ENCODE peak calls at places on chromosomes 5 and 9, in nine cellular contexts. One of them, this sample, is unnamed.

GRCh38 chr5:156534906-156535305 is 207.9 kb downstream of the SGCD start:
- DNase-seq in GM13977: no peak
- DNase-seq in GM19239: no peak
- DNase-seq in amniotic epithelial cell: no peak
- DNase-seq in posterior cingulate gyrus: no peak
- DNase-seq in NCI-H1694: no peak
- DNase-seq in iris pigment epithelial cell: no peak
- DNase-seq in stimulated activated CD4-positive, alpha-beta T cell treated with anti-CD3 and anti-CD28 coated beads, Interleukin-1b, Interleukin-23, amount 100 ng/mL, for 1 hour: no peak
- DNase-seq in NCI-H1105 treated with DMSO at 0.1 percent for 48 hours: no peak
- DNase-seq in this sample: no peak

GRCh38 chr5:109455598-109456096 is 45.9 kb upstream of the PJA2 start:
- DNase-seq in NCI-H1694: no peak
- DNase-seq in GM19239: no peak
- DNase-seq in stimulated activated CD4-positive, alpha-beta T cell treated with anti-CD3 and anti-CD28 coated beads, Interleukin-1b, Interleukin-23, amount 100 ng/mL, for 1 hour: no peak
- DNase-seq in GM13977: peak
- DNase-seq in amniotic epithelial cell: peak
- DNase-seq in iris pigment epithelial cell: peak
- DNase-seq in posterior cingulate gyrus: no peak
- DNase-seq in NCI-H1105 treated with DMSO at 0.1 percent for 48 hours: no peak
- DNase-seq in this sample: no peak

GRCh38 chr5:132760043-132760420 is 12.8 kb downstream of the CCNI2 start:
- DNase-seq in GM13977: no peak
- DNase-seq in NCI-H1694: no peak
- DNase-seq in posterior cingulate gyrus: no peak
- DNase-seq in GM19239: no peak
- DNase-seq in NCI-H1105 treated with DMSO at 0.1 percent for 48 hours: no peak
- DNase-seq in iris pigment epithelial cell: no peak
- DNase-seq in stimulated activated CD4-positive, alpha-beta T cell treated with anti-CD3 and anti-CD28 coated beads, Interleukin-1b, Interleukin-23, amount 100 ng/mL, for 1 hour: no peak
- DNase-seq in amniotic epithelial cell: no peak
- DNase-seq in this sample: no peak

GRCh38 chr9:70406446-70406862 is 8.0 kb downstream of the KLF9 start:
- DNase-seq in GM19239: peak
- DNase-seq in amniotic epithelial cell: peak
- DNase-seq in GM13977: peak
- DNase-seq in stimulated activated CD4-positive, alpha-beta T cell treated with anti-CD3 and anti-CD28 coated beads, Interleukin-1b, Interleukin-23, amount 100 ng/mL, for 1 hour: no peak
- DNase-seq in iris pigment epithelial cell: peak
- DNase-seq in NCI-H1694: no peak
- DNase-seq in posterior cingulate gyrus: no peak
- DNase-seq in NCI-H1105 treated with DMSO at 0.1 percent for 48 hours: no peak
- DNase-seq in this sample: no peak

GRCh38 chr9:90770927-90771326 is 30.7 kb upstream of the SYK start:
- DNase-seq in NCI-H1694: no peak
- DNase-seq in iris pigment epithelial cell: no peak
- DNase-seq in NCI-H1105 treated with DMSO at 0.1 percent for 48 hours: no peak
- DNase-seq in GM13977: no peak
- DNase-seq in stimulated activated CD4-positive, alpha-beta T cell treated with anti-CD3 and anti-CD28 coated beads, Interleukin-1b, Interleukin-23, amount 100 ng/mL, for 1 hour: no peak
- DNase-seq in GM19239: no peak
- DNase-seq in amniotic epithelial cell: no peak
- DNase-seq in posterior cingulate gyrus: no peak
- DNase-seq in this sample: no peak

GRCh38 chr5:5481206-5481605 is 58.7 kb downstream of the ICE1 start:
- DNase-seq in NCI-H1105 treated with DMSO at 0.1 percent for 48 hours: no peak
- DNase-seq in NCI-H1694: no peak
- DNase-seq in posterior cingulate gyrus: no peak
- DNase-seq in iris pigment epithelial cell: no peak
- DNase-seq in amniotic epithelial cell: no peak
- DNase-seq in GM19239: no peak
- DNase-seq in stimulated activated CD4-positive, alpha-beta T cell treated with anti-CD3 and anti-CD28 coated beads, Interleukin-1b, Interleukin-23, amount 100 ng/mL, for 1 hour: no peak
- DNase-seq in GM13977: no peak
- DNase-seq in this sample: no peak

GRCh38 chr5:90759119-90759518 is 200.5 kb downstream of the ADGRV1 start:
- DNase-seq in NCI-H1694: no peak
- DNase-seq in NCI-H1105 treated with DMSO at 0.1 percent for 48 hours: no peak
- DNase-seq in GM19239: no peak
- DNase-seq in stimulated activated CD4-positive, alpha-beta T cell treated with anti-CD3 and anti-CD28 coated beads, Interleukin-1b, Interleukin-23, amount 100 ng/mL, for 1 hour: no peak
- DNase-seq in amniotic epithelial cell: no peak
- DNase-seq in posterior cingulate gyrus: no peak
- DNase-seq in iris pigment epithelial cell: no peak
- DNase-seq in GM13977: no peak
- DNase-seq in this sample: no peak

GRCh38 chr5:51908215-51908614 is 525.0 kb downstream of the ISL1 start:
- DNase-seq in iris pigment epithelial cell: no peak
- DNase-seq in amniotic epithelial cell: no peak
- DNase-seq in GM13977: no peak
- DNase-seq in posterior cingulate gyrus: no peak
- DNase-seq in NCI-H1694: no peak
- DNase-seq in GM19239: no peak
- DNase-seq in stimulated activated CD4-positive, alpha-beta T cell treated with anti-CD3 and anti-CD28 coated beads, Interleukin-1b, Interleukin-23, amount 100 ng/mL, for 1 hour: no peak
- DNase-seq in NCI-H1105 treated with DMSO at 0.1 percent for 48 hours: no peak
- DNase-seq in this sample: no peak

GRCh38 chr9:91039835-91040140 is 238.2 kb downstream of the SYK start:
- DNase-seq in posterior cingulate gyrus: no peak
- DNase-seq in GM13977: no peak
- DNase-seq in NCI-H1105 treated with DMSO at 0.1 percent for 48 hours: no peak
- DNase-seq in NCI-H1694: no peak
- DNase-seq in stimulated activated CD4-positive, alpha-beta T cell treated with anti-CD3 and anti-CD28 coated beads, Interleukin-1b, Interleukin-23, amount 100 ng/mL, for 1 hour: no peak
- DNase-seq in iris pigment epithelial cell: no peak
- DNase-seq in GM19239: no peak
- DNase-seq in amniotic epithelial cell: no peak
- DNase-seq in this sample: no peak

GRCh38 chr9:100324594-100325200 is 28.0 kb downstream of the TEX10 start:
- DNase-seq in posterior cingulate gyrus: no peak
- DNase-seq in NCI-H1105 treated with DMSO at 0.1 percent for 48 hours: peak
- DNase-seq in iris pigment epithelial cell: peak
- DNase-seq in GM19239: no peak
- DNase-seq in GM13977: no peak
- DNase-seq in amniotic epithelial cell: peak
- DNase-seq in stimulated activated CD4-positive, alpha-beta T cell treated with anti-CD3 and anti-CD28 coated beads, Interleukin-1b, Interleukin-23, amount 100 ng/mL, for 1 hour: no peak
- DNase-seq in NCI-H1694: no peak
- DNase-seq in this sample: no peak

GRCh38 chr5:169814045-169814444 is 166.2 kb downstream of the INSYN2B start:
- DNase-seq in GM19239: no peak
- DNase-seq in posterior cingulate gyrus: no peak
- DNase-seq in amniotic epithelial cell: peak
- DNase-seq in NCI-H1694: no peak
- DNase-seq in iris pigment epithelial cell: no peak
- DNase-seq in GM13977: no peak
- DNase-seq in stimulated activated CD4-positive, alpha-beta T cell treated with anti-CD3 and anti-CD28 coated beads, Interleukin-1b, Interleukin-23, amount 100 ng/mL, for 1 hour: no peak
- DNase-seq in NCI-H1105 treated with DMSO at 0.1 percent for 48 hours: no peak
- DNase-seq in this sample: no peak

GRCh38 chr5:77882670-77883257 is 106.6 kb upstream of the TBCA start:
- DNase-seq in GM19239: no peak
- DNase-seq in NCI-H1105 treated with DMSO at 0.1 percent for 48 hours: no peak
- DNase-seq in amniotic epithelial cell: peak
- DNase-seq in NCI-H1694: no peak
- DNase-seq in posterior cingulate gyrus: no peak
- DNase-seq in iris pigment epithelial cell: peak
- DNase-seq in GM13977: no peak
- DNase-seq in stimulated activated CD4-positive, alpha-beta T cell treated with anti-CD3 and anti-CD28 coated beads, Interleukin-1b, Interleukin-23, amount 100 ng/mL, for 1 hour: no peak
- DNase-seq in this sample: no peak

GRCh38 chr5:20556364-20556763 is 568.4 kb upstream of the CDH18 start:
- DNase-seq in GM19239: no peak
- DNase-seq in iris pigment epithelial cell: peak
- DNase-seq in amniotic epithelial cell: peak
- DNase-seq in NCI-H1105 treated with DMSO at 0.1 percent for 48 hours: no peak
- DNase-seq in stimulated activated CD4-positive, alpha-beta T cell treated with anti-CD3 and anti-CD28 coated beads, Interleukin-1b, Interleukin-23, amount 100 ng/mL, for 1 hour: no peak
- DNase-seq in NCI-H1694: no peak
- DNase-seq in posterior cingulate gyrus: no peak
- DNase-seq in GM13977: no peak
- DNase-seq in this sample: no peak

GRCh38 chr5:52784741-52785140 is 3.0 kb upstream of the ITGA1 start:
- DNase-seq in stimulated activated CD4-positive, alpha-beta T cell treated with anti-CD3 and anti-CD28 coated beads, Interleukin-1b, Interleukin-23, amount 100 ng/mL, for 1 hour: no peak
- DNase-seq in GM19239: no peak
- DNase-seq in iris pigment epithelial cell: peak
- DNase-seq in NCI-H1105 treated with DMSO at 0.1 percent for 48 hours: no peak
- DNase-seq in GM13977: no peak
- DNase-seq in posterior cingulate gyrus: no peak
- DNase-seq in amniotic epithelial cell: peak
- DNase-seq in NCI-H1694: no peak
- DNase-seq in this sample: no peak

GRCh38 chr9:36092014-36092413 is 44.5 kb upstream of the GLIPR2 start:
- DNase-seq in GM19239: no peak
- DNase-seq in GM13977: no peak
- DNase-seq in amniotic epithelial cell: no peak
- DNase-seq in NCI-H1694: no peak
- DNase-seq in NCI-H1105 treated with DMSO at 0.1 percent for 48 hours: no peak
- DNase-seq in stimulated activated CD4-positive, alpha-beta T cell treated with anti-CD3 and anti-CD28 coated beads, Interleukin-1b, Interleukin-23, amount 100 ng/mL, for 1 hour: no peak
- DNase-seq in iris pigment epithelial cell: no peak
- DNase-seq in posterior cingulate gyrus: no peak
- DNase-seq in this sample: no peak

GRCh38 chr9:132114102-132114707 is 34.5 kb upstream of the MED27 start:
- DNase-seq in GM13977: no peak
- DNase-seq in NCI-H1694: no peak
- DNase-seq in GM19239: no peak
- DNase-seq in iris pigment epithelial cell: peak
- DNase-seq in stimulated activated CD4-positive, alpha-beta T cell treated with anti-CD3 and anti-CD28 coated beads, Interleukin-1b, Interleukin-23, amount 100 ng/mL, for 1 hour: no peak
- DNase-seq in amniotic epithelial cell: peak
- DNase-seq in posterior cingulate gyrus: peak
- DNase-seq in NCI-H1105 treated with DMSO at 0.1 percent for 48 hours: no peak
- DNase-seq in this sample: peak

GRCh38 chr5:73783823-73784222 is 157.8 kb downstream of the ARHGEF28 start:
- DNase-seq in GM19239: no peak
- DNase-seq in amniotic epithelial cell: no peak
- DNase-seq in iris pigment epithelial cell: peak
- DNase-seq in stimulated activated CD4-positive, alpha-beta T cell treated with anti-CD3 and anti-CD28 coated beads, Interleukin-1b, Interleukin-23, amount 100 ng/mL, for 1 hour: no peak
- DNase-seq in NCI-H1694: no peak
- DNase-seq in GM13977: no peak
- DNase-seq in posterior cingulate gyrus: no peak
- DNase-seq in NCI-H1105 treated with DMSO at 0.1 percent for 48 hours: peak
- DNase-seq in this sample: no peak

GRCh38 chr5:8456846-8457186 is 587.9 kb downstream of the MTRR start:
- DNase-seq in NCI-H1694: no peak
- DNase-seq in GM13977: no peak
- DNase-seq in iris pigment epithelial cell: no peak
- DNase-seq in amniotic epithelial cell: no peak
- DNase-seq in GM19239: no peak
- DNase-seq in stimulated activated CD4-positive, alpha-beta T cell treated with anti-CD3 and anti-CD28 coated beads, Interleukin-1b, Interleukin-23, amount 100 ng/mL, for 1 hour: no peak
- DNase-seq in NCI-H1105 treated with DMSO at 0.1 percent for 48 hours: no peak
- DNase-seq in posterior cingulate gyrus: no peak
- DNase-seq in this sample: no peak

GRCh38 chr5:179381691-179382090 is 36.4 kb upstream of the ADAMTS2 start:
- DNase-seq in posterior cingulate gyrus: no peak
- DNase-seq in stimulated activated CD4-positive, alpha-beta T cell treated with anti-CD3 and anti-CD28 coated beads, Interleukin-1b, Interleukin-23, amount 100 ng/mL, for 1 hour: no peak
- DNase-seq in NCI-H1105 treated with DMSO at 0.1 percent for 48 hours: no peak
- DNase-seq in GM19239: no peak
- DNase-seq in iris pigment epithelial cell: no peak
- DNase-seq in GM13977: no peak
- DNase-seq in amniotic epithelial cell: no peak
- DNase-seq in NCI-H1694: no peak
- DNase-seq in this sample: no peak

GRCh38 chr9:124960409-124960752 is 19.5 kb upstream of the GOLGA1 start:
- DNase-seq in amniotic epithelial cell: peak
- DNase-seq in GM19239: no peak
- DNase-seq in NCI-H1694: no peak
- DNase-seq in iris pigment epithelial cell: peak
- DNase-seq in NCI-H1105 treated with DMSO at 0.1 percent for 48 hours: no peak
- DNase-seq in stimulated activated CD4-positive, alpha-beta T cell treated with anti-CD3 and anti-CD28 coated beads, Interleukin-1b, Interleukin-23, amount 100 ng/mL, for 1 hour: no peak
- DNase-seq in GM13977: no peak
- DNase-seq in posterior cingulate gyrus: no peak
- DNase-seq in this sample: no peak

GRCh38 chr9:117491491-117491890 is 76.6 kb upstream of the ASTN2 start:
- DNase-seq in NCI-H1694: no peak
- DNase-seq in GM19239: no peak
- DNase-seq in posterior cingulate gyrus: no peak
- DNase-seq in GM13977: no peak
- DNase-seq in stimulated activated CD4-positive, alpha-beta T cell treated with anti-CD3 and anti-CD28 coated beads, Interleukin-1b, Interleukin-23, amount 100 ng/mL, for 1 hour: no peak
- DNase-seq in NCI-H1105 treated with DMSO at 0.1 percent for 48 hours: no peak
- DNase-seq in iris pigment epithelial cell: no peak
- DNase-seq in amniotic epithelial cell: no peak
- DNase-seq in this sample: no peak

GRCh38 chr5:2751592-2752021 is at the start of gene IRX2:
- DNase-seq in NCI-H1105 treated with DMSO at 0.1 percent for 48 hours: peak
- DNase-seq in GM19239: no peak
- DNase-seq in posterior cingulate gyrus: no peak
- DNase-seq in NCI-H1694: no peak
- DNase-seq in stimulated activated CD4-positive, alpha-beta T cell treated with anti-CD3 and anti-CD28 coated beads, Interleukin-1b, Interleukin-23, amount 100 ng/mL, for 1 hour: no peak
- DNase-seq in amniotic epithelial cell: peak
- DNase-seq in iris pigment epithelial cell: peak
- DNase-seq in GM13977: peak
- DNase-seq in this sample: peak